ENCODE peak calls at places on chromosomes 11 and 22, in eight cellular contexts. V is dorsolateral prefrontal cortex; P is activated naive CD4-positive, alpha-beta T cell treated with Interleukin-2 at 50 U/mL for 16 hours; K is stimulated activated CD4-positive, alpha-beta T cell treated with anti-CD3 and anti-CD28 coated beads, TNF-alpha, amount 100 ng/mL, for 48 hours; H is GM23338; L is NCI-H774; R is mucosa of descending colon; T is iris pigment epithelial cell. B is an unnamed sample.

GRCh38 chr22:21044931-21045584 is 688 bp upstream of the LRRC74B start:
- DNase-seq in V (peak), K (no peak), T (peak), R (no peak), H (peak), P (peak), L (no peak), B (no peak)

GRCh38 chr11:86459682-86460460 is 85.2 kb downstream of the CCDC81 start:
- DNase-seq in V (peak), H (peak), P (no peak), L (no peak), K (no peak), T (peak), R (no peak), B (peak)

GRCh38 chr11:122559734-122560382 is 95.7 kb upstream of the UBASH3B start:
- DNase-seq in T (no peak), V (no peak), R (no peak), K (no peak), L (no peak), H (peak), P (no peak), B (peak)

GRCh38 chr11:14748093-14748492 is 104.5 kb downstream of the PDE3B start:
- DNase-seq in T (no peak), H (no peak), K (no peak), P (no peak), V (no peak), R (no peak), L (no peak), B (no peak)

GRCh38 chr11:115892016-115892415 is 387.8 kb upstream of the CADM1 start:
- DNase-seq in R (no peak), V (no peak), T (no peak), P (no peak), H (no peak), L (no peak), K (no peak), B (no peak)

GRCh38 chr11:118098996-118099837 is 12.5 kb upstream of the SMIM35 start:
- DNase-seq in V (peak), H (peak), R (no peak), T (no peak), P (no peak), K (no peak), L (no peak), B (no peak)

GRCh38 chr11:37721485-37721884 is 1123.4 kb upstream of the RAG2 start:
- DNase-seq in P (no peak), R (no peak), L (no peak), H (no peak), V (no peak), K (no peak), T (peak), B (no peak)

GRCh38 chr22:19603767-19604166 is 79.6 kb upstream of the CLDN5 start:
- DNase-seq in R (no peak), L (no peak), T (no peak), K (no peak), H (no peak), V (no peak), P (no peak), B (no peak)

GRCh38 chr11:74001822-74002286 is 7.0 kb downstream of the UCP3 start:
- DNase-seq in H (no peak), L (no peak), R (no peak), K (no peak), T (no peak), P (no peak), V (no peak), B (no peak)

GRCh38 chr11:97739892-97740782 is 1280.6 kb upstream of the CNTN5 start:
- DNase-seq in L (peak), T (peak), R (no peak), H (no peak), K (no peak), V (no peak), P (no peak), B (peak)

GRCh38 chr11:74004694-74005615 is 3.9 kb downstream of the UCP3 start:
- DNase-seq in K (no peak), P (peak), R (peak), H (no peak), T (no peak), V (no peak), L (no peak), B (no peak)

GRCh38 chr11:129458278-129458677 is 82.6 kb downstream of the BARX2 start:
- DNase-seq in H (no peak), P (no peak), K (no peak), R (peak), T (no peak), L (no peak), V (no peak), B (peak)

GRCh38 chr11:127411283-127411682 is 410.7 kb upstream of the KIRREL3 start:
- DNase-seq in L (no peak), R (no peak), P (no peak), T (no peak), H (no peak), V (no peak), K (no peak), B (no peak)

GRCh38 chr11:121393855-121394254 is 58.3 kb upstream of the SORL1 start:
- DNase-seq in R (no peak), P (no peak), V (no peak), T (no peak), H (no peak), L (no peak), K (no peak), B (no peak)

GRCh38 chr11:63508745-63509144 is 2.9 kb downstream of the LGALS12 start:
- DNase-seq in V (no peak), P (no peak), R (no peak), H (no peak), T (no peak), L (no peak), K (no peak), B (no peak)

GRCh38 chr11:130400793-130401483 is 27.5 kb downstream of the ADAMTS8 start:
- DNase-seq in R (no peak), K (no peak), V (no peak), T (peak), L (no peak), H (no peak), P (no peak), B (peak)

GRCh38 chr11:93986716-93987115 is 34.4 kb upstream of the HEPHL1 start:
- DNase-seq in P (no peak), T (peak), L (peak), R (no peak), V (no peak), K (no peak), H (no peak), B (peak)

GRCh38 chr22:49536571-49537131 is 291.0 kb downstream of the BRD1 start:
- DNase-seq in L (no peak), K (no peak), T (no peak), P (no peak), V (no peak), R (no peak), H (no peak), B (no peak)

GRCh38 chr11:125224391-125225015 is 60.0 kb downstream of the PKNOX2 start:
- DNase-seq in P (no peak), T (peak), K (no peak), H (peak), L (no peak), R (peak), V (no peak), B (peak)

GRCh38 chr22:37025500-37026070 is 6.0 kb downstream of the MPST start:
- DNase-seq in R (no peak), L (no peak), P (no peak), H (no peak), K (no peak), V (no peak), T (no peak), B (no peak)

GRCh38 chr11:83990160-83990733 is 704.1 kb upstream of the CCDC90B start:
- DNase-seq in K (no peak), R (no peak), P (no peak), L (no peak), T (no peak), H (no peak), V (peak), B (no peak)

GRCh38 chr11:61000426-61000825 is 28.9 kb downstream of the CD6 start:
- DNase-seq in H (no peak), L (no peak), K (no peak), R (no peak), T (no peak), V (no peak), P (no peak), B (no peak)

GRCh38 chr11:35549787-35550186 is 24.4 kb upstream of the PAMR1 start:
- DNase-seq in T (peak), R (no peak), K (no peak), P (no peak), V (no peak), H (peak), L (no peak), B (peak)

GRCh38 chr11:59358020-59358419 is 675 bp upstream of the OR5AN1 start:
- DNase-seq in P (no peak), V (no peak), T (no peak), L (no peak), R (no peak), H (no peak), K (no peak), B (no peak)

GRCh38 chr11:122981388-122982264 is at the start of gene BSX:
- DNase-seq in T (peak), V (peak), P (peak), L (no peak), H (peak), R (peak), K (peak), B (peak)

GRCh38 chr22:23179381-23180294 is 671 bp upstream of the BCR start:
- DNase-seq in L (no peak), R (no peak), V (no peak), P (peak), K (no peak), T (no peak), H (peak), B (peak)

GRCh38 chr22:23121026-23121823 is 20.6 kb downstream of the RSPH14 start:
- DNase-seq in V (no peak), R (no peak), K (no peak), P (no peak), T (no peak), L (no peak), H (no peak), B (no peak)

GRCh38 chr22:39932918-39933649 is 27.1 kb upstream of the TMA7B start:
- DNase-seq in K (no peak), H (peak), L (no peak), T (peak), P (peak), R (peak), V (no peak), B (peak)

GRCh38 chr11:118939948-118940598 is 14.3 kb upstream of the BCL9L start:
- DNase-seq in P (peak), R (no peak), K (no peak), V (no peak), L (no peak), H (peak), T (peak), B (no peak)

GRCh38 chr11:69300124-69301032 is 6.4 kb downstream of the MYEOV start:
- DNase-seq in T (peak), K (no peak), H (no peak), L (no peak), R (no peak), P (no peak), V (no peak), B (peak)

GRCh38 chr22:32158712-32159533 is at the start of gene C22orf42:
- DNase-seq in H (peak), V (no peak), P (no peak), L (no peak), T (no peak), R (no peak), K (no peak), B (no peak)

GRCh38 chr11:91996526-91996925 is 228.1 kb upstream of the FAT3 start:
- DNase-seq in R (no peak), T (no peak), P (no peak), K (no peak), L (no peak), H (no peak), V (no peak), B (no peak)

GRCh38 chr22:36160499-36160942 is at the start of gene APOL3:
- DNase-seq in V (no peak), R (peak), L (no peak), P (peak), H (no peak), T (peak), K (no peak), B (peak)

GRCh38 chr11:294795-295194 is 4.5 kb downstream of the IFITM5 start:
- DNase-seq in R (no peak), H (no peak), V (no peak), L (no peak), T (no peak), K (no peak), P (no peak), B (no peak)

GRCh38 chr11:46856605-46857339 is 10.7 kb upstream of the CKAP5 start:
- DNase-seq in P (no peak), R (no peak), L (no peak), T (no peak), V (no peak), K (no peak), H (no peak), B (no peak)

B was measured in epithelial cell of esophagus.